ENCODE peak calls at places on chromosomes 5 and 9, in six cellular contexts. F is stimulated activated CD8-positive, alpha-beta memory T cell treated with anti-CD3 and anti-CD28 coated beads, Interleukin-2, amount 100 ng/mL, for 1 hour; E is astrocyte of the cerebellum; I is AG10803; V is GM23248; P is germinal center. H is an unnamed sample.

GRCh38 chr9:106179181-106179580 is 484.8 kb downstream of the TMEM38B start:
- DNase-seq in F (no peak), I (no peak), V (no peak), P (no peak), E (no peak), H (no peak)

GRCh38 chr5:112594060-112594850 is 143.4 kb upstream of the APC start:
- DNase-seq in F (no peak), E (no peak), V (peak), P (no peak), I (peak), H (no peak)

GRCh38 chr5:10548418-10549122 is 15.3 kb upstream of the ANKRD33B start:
- DNase-seq in V (no peak), E (no peak), I (no peak), F (no peak), P (no peak), H (no peak)

GRCh38 chr9:125631391-125632085 is 75.5 kb downstream of the MAPKAP1 start:
- DNase-seq in E (peak), F (no peak), V (peak), I (peak), P (peak), H (no peak)

GRCh38 chr9:131620764-131621520 is 75.6 kb downstream of the PRRT1B start:
- DNase-seq in P (no peak), V (no peak), E (no peak), F (no peak), I (no peak), H (no peak)

GRCh38 chr5:80204808-80205614 is 50.8 kb downstream of the SERINC5 start:
- DNase-seq in V (no peak), E (no peak), P (no peak), I (no peak), F (no peak), H (peak)

GRCh38 chr5:120510098-120510634 is 46.1 kb downstream of the PRR16 start:
- DNase-seq in V (no peak), F (no peak), E (no peak), P (no peak), I (no peak), H (no peak)

GRCh38 chr9:108241384-108241783 is 614.4 kb downstream of the ACTL7B start:
- DNase-seq in P (no peak), I (no peak), F (no peak), V (peak), E (no peak), H (no peak)

GRCh38 chr5:96427823-96428222 is 5.2 kb downstream of the PCSK1 start:
- DNase-seq in F (no peak), V (peak), P (no peak), I (peak), E (no peak), H (no peak)

GRCh38 chr5:114782869-114783268 is 386.8 kb downstream of the TRIM36 start:
- DNase-seq in P (no peak), E (peak), V (no peak), I (no peak), F (no peak), H (no peak)

GRCh38 chr9:7974335-7975005 is 174.9 kb upstream of the DMAC1 start:
- DNase-seq in I (no peak), V (no peak), P (peak), F (no peak), E (no peak), H (no peak)

GRCh38 chr5:172106511-172107356 is 81.3 kb downstream of the STK10 start:
- DNase-seq in F (peak), E (no peak), V (peak), I (no peak), P (peak), H (no peak)

GRCh38 chr9:134291452-134291881 is 34.8 kb upstream of the RXRA start:
- DNase-seq in F (no peak), V (no peak), E (no peak), P (no peak), I (no peak), H (no peak)

GRCh38 chr9:89278997-89279739 is 31.8 kb upstream of the CKS2 start:
- DNase-seq in P (peak), I (peak), E (peak), V (peak), F (no peak), H (peak)

GRCh38 chr9:135989722-135990467 is 28.7 kb upstream of the UBAC1 start:
- DNase-seq in P (no peak), E (no peak), I (no peak), F (no peak), V (no peak), H (no peak)

GRCh38 chr9:18795947-18796705 is 236.9 kb downstream of the SAXO1 start:
- DNase-seq in E (peak), F (no peak), I (peak), V (peak), P (no peak), H (no peak)

GRCh38 chr9:124899845-124900244 is 37.9 kb downstream of the ARPC5L start:
- DNase-seq in P (no peak), V (no peak), E (no peak), F (no peak), I (no peak), H (no peak)

GRCh38 chr5:5432020-5432707 is 9.7 kb downstream of the ICE1 start:
- DNase-seq in I (peak), E (peak), P (no peak), V (peak), F (no peak), H (no peak)

GRCh38 chr9:123346026-123346425 is 10.0 kb upstream of the CRB2 start:
- DNase-seq in I (no peak), V (no peak), F (no peak), P (no peak), E (no peak), H (no peak)

GRCh38 chr9:114930063-114930812 is at the start of gene TNFSF8:
- DNase-seq in I (no peak), F (peak), E (no peak), P (peak), V (no peak), H (no peak)

GRCh38 chr9:77750981-77751340 is 102.8 kb upstream of the GNA14 start:
- DNase-seq in F (no peak), P (no peak), V (no peak), I (no peak), E (peak), H (no peak)

GRCh38 chr9:70594546-70594945 is 180.1 kb upstream of the KLF9 start:
- DNase-seq in V (peak), E (no peak), I (peak), F (no peak), P (no peak), H (no peak)

GRCh38 chr5:9543266-9543925 is 2.5 kb downstream of the SEMA5A start:
- DNase-seq in F (no peak), V (peak), I (peak), P (no peak), E (no peak), H (no peak)

GRCh38 chr9:136562746-136563506 is 17.1 kb upstream of the NOTCH1 start:
- DNase-seq in P (no peak), E (no peak), I (no peak), V (no peak), F (no peak), H (no peak)

GRCh38 chr9:131013771-131014676 is 5.0 kb downstream of the LAMC3 start:
- DNase-seq in V (peak), E (no peak), I (no peak), P (no peak), F (no peak), H (no peak)

GRCh38 chr9:76738402-76738801 is 25.8 kb upstream of the PCA3 start:
- DNase-seq in E (no peak), P (no peak), F (no peak), V (no peak), I (no peak), H (no peak)

GRCh38 chr9:91117959-91118651 is 243.6 kb downstream of the AUH start:
- DNase-seq in F (no peak), E (peak), P (peak), I (peak), V (peak), H (peak)

GRCh38 chr5:130109152-130109551 is 204.9 kb downstream of the CHSY3 start:
- DNase-seq in V (peak), F (no peak), I (peak), P (peak), E (peak), H (peak)

GRCh38 chr9:98401140-98402025 is 145.9 kb upstream of the TBC1D2 start:
- DNase-seq in F (no peak), I (no peak), E (no peak), P (no peak), V (peak), H (no peak)

GRCh38 chr5:145347026-145347616 is 488.0 kb downstream of the PRELID2 start:
- DNase-seq in P (no peak), F (no peak), E (peak), V (peak), I (peak), H (no peak)

GRCh38 chr5:33257807-33258491 is 182.8 kb upstream of the TARS1 start:
- DNase-seq in E (peak), I (peak), P (no peak), V (peak), F (no peak), H (peak)

GRCh38 chr5:127650649-127651048 is 1.8 kb downstream of the CTXN3 start:
- DNase-seq in E (peak), I (no peak), F (no peak), P (no peak), V (peak), H (peak)

GRCh38 chr5:96817496-96817895 is 9.8 kb upstream of the ERAP1 start:
- DNase-seq in V (no peak), E (no peak), P (no peak), F (no peak), I (peak), H (no peak)

GRCh38 chr9:127574089-127574921 is 37.8 kb upstream of the STXBP1 start:
- DNase-seq in F (no peak), E (no peak), V (peak), I (peak), P (no peak), H (no peak)

GRCh38 chr9:459491-460444 is 245.1 kb downstream of the DOCK8 start:
- DNase-seq in F (no peak), V (no peak), P (no peak), E (no peak), I (no peak), H (no peak)

GRCh38 chr5:170315154-170315553 is 17.6 kb upstream of the LCP2 start:
- DNase-seq in F (no peak), P (no peak), V (no peak), E (no peak), I (no peak), H (peak)

GRCh38 chr9:14563902-14564578 is 129.2 kb downstream of the ZDHHC21 start:
- DNase-seq in F (no peak), I (no peak), P (no peak), V (no peak), E (no peak), H (no peak)

H was measured in retinal pigment epithelial cell.